ENCODE peak calls at places on chromosomes 1 and 21, in five cellular contexts. C, E, W, Z and H are unnamed samples.
A peak's percentile ranks its signal among the peaks of the same experiment; 100 is the strongest.

GRCh38 chr1:165858364-165858823 is 31.0 kb downstream of the UCK2 start:
- DNase-seq in C (no peak), E (no peak), W (peak; percentile 70), Z (no peak), H (no peak)

GRCh38 chr1:39333296-39333695 is 128.8 kb downstream of the MACF1 start:
- DNase-seq in C (no peak), E (no peak), W (no peak), Z (no peak), H (no peak)

GRCh38 chr1:65343286-65343685 is 33.9 kb downstream of the DNAJC6 start:
- DNase-seq in C (no peak), E (no peak), W (no peak), Z (no peak), H (no peak)

GRCh38 chr1:71587961-71588360 is 507.1 kb upstream of the ZRANB2 start:
- DNase-seq in C (no peak), E (no peak), W (no peak), Z (no peak), H (no peak)

GRCh38 chr1:119091618-119092017 is 48.8 kb downstream of the WARS2 start:
- DNase-seq in C (no peak), E (no peak), W (no peak), Z (no peak), H (no peak)

GRCh38 chr21:14862794-14863720 is 201.7 kb downstream of the NRIP1 start:
- DNase-seq in C (no peak), E (no peak), W (peak; percentile 13), Z (peak; percentile 47), H (no peak)

GRCh38 chr21:46125846-46126301 is 28.0 kb downstream of the COL6A2 start:
- DNase-seq in C (no peak), E (no peak), W (no peak), Z (no peak), H (no peak)

GRCh38 chr1:227945891-227946623 is 1.7 kb downstream of the WNT9A start:
- DNase-seq in C (peak; percentile 77), E (no peak), W (peak; percentile 34), Z (peak; percentile 43), H (peak; percentile 25)

GRCh38 chr1:206036661-206037455 is 13.2 kb upstream of the CTSE start:
- DNase-seq in C (no peak), E (no peak), W (no peak), Z (no peak), H (no peak)

GRCh38 chr1:47818682-47819502 is 178.3 kb downstream of the TRABD2B start:
- DNase-seq in C (no peak), E (no peak), W (no peak), Z (no peak), H (peak; percentile 53)

GRCh38 chr1:77976433-77977076 is 2.3 kb downstream of the FUBP1 start:
- DNase-seq in C (no peak), E (no peak), W (no peak), Z (peak; percentile 51), H (no peak)

GRCh38 chr1:185111873-185112272 is 44.9 kb downstream of the TRMT1L start:
- DNase-seq in C (no peak), E (no peak), W (no peak), Z (no peak), H (no peak)

GRCh38 chr1:184212649-184213314 is 161.3 kb downstream of the TSEN15 start:
- DNase-seq in C (peak; percentile 56), E (no peak), W (no peak), Z (no peak), H (no peak)

GRCh38 chr21:46493828-46494227 is 35.1 kb downstream of the DIP2A start:
- DNase-seq in C (no peak), E (no peak), W (no peak), Z (no peak), H (no peak)

GRCh38 chr1:68973459-68974244 is 476.8 kb upstream of the DEPDC1 start:
- DNase-seq in C (no peak), E (no peak), W (no peak), Z (no peak), H (no peak)

GRCh38 chr21:36706951-36707762 is 8.2 kb downstream of the SIM2 start:
- DNase-seq in C (no peak), E (no peak), W (no peak), Z (peak; percentile 17), H (peak; percentile 57)

GRCh38 chr1:64471724-64472276 is 1.9 kb downstream of the CACHD1 start:
- DNase-seq in C (no peak), E (no peak), W (no peak), Z (no peak), H (no peak)

GRCh38 chr1:163398980-163399379 is 77.2 kb downstream of the NUF2 start:
- DNase-seq in C (no peak), E (no peak), W (no peak), Z (no peak), H (no peak)

GRCh38 chr1:223204424-223204823 is 61.4 kb upstream of the TLR5 start:
- DNase-seq in C (no peak), E (no peak), W (no peak), Z (no peak), H (no peak)

GRCh38 chr1:233105225-233105624 is 154.8 kb downstream of the NTPCR start:
- DNase-seq in C (no peak), E (no peak), W (no peak), Z (no peak), H (no peak)

GRCh38 chr1:17957588-17958267 is 149.9 kb upstream of the IGSF21 start:
- DNase-seq in C (no peak), E (no peak), W (no peak), Z (no peak), H (no peak)

GRCh38 chr1:100122177-100122576 is 10.6 kb downstream of the SASS6 start:
- DNase-seq in C (no peak), E (no peak), W (no peak), Z (no peak), H (no peak)

GRCh38 chr1:50279622-50280320 is 143.5 kb downstream of the DMRTA2 start:
- DNase-seq in C (no peak), E (no peak), W (peak; percentile 8), Z (peak; percentile 38), H (no peak)

GRCh38 chr1:179168526-179168925 is 61.0 kb downstream of the ABL2 start:
- DNase-seq in C (no peak), E (no peak), W (no peak), Z (no peak), H (no peak)

GRCh38 chr1:179167418-179167777 is 62.1 kb downstream of the ABL2 start:
- DNase-seq in C (no peak), E (no peak), W (no peak), Z (no peak), H (no peak)

GRCh38 chr1:179169616-179170467 is 59.6 kb downstream of the ABL2 start:
- DNase-seq in C (no peak), E (no peak), W (no peak), Z (no peak), H (no peak)

GRCh38 chr1:179166663-179167417 is 62.6 kb downstream of the ABL2 start:
- DNase-seq in C (no peak), E (no peak), W (no peak), Z (no peak), H (peak; percentile 15)

GRCh38 chr1:179167955-179168354 is 61.5 kb downstream of the ABL2 start:
- DNase-seq in C (no peak), E (no peak), W (no peak), Z (no peak), H (no peak)
- TF ChIP-seq JUND in C (no peak), E (no peak), W (no peak), Z (no peak), H (no peak)

DNA sequence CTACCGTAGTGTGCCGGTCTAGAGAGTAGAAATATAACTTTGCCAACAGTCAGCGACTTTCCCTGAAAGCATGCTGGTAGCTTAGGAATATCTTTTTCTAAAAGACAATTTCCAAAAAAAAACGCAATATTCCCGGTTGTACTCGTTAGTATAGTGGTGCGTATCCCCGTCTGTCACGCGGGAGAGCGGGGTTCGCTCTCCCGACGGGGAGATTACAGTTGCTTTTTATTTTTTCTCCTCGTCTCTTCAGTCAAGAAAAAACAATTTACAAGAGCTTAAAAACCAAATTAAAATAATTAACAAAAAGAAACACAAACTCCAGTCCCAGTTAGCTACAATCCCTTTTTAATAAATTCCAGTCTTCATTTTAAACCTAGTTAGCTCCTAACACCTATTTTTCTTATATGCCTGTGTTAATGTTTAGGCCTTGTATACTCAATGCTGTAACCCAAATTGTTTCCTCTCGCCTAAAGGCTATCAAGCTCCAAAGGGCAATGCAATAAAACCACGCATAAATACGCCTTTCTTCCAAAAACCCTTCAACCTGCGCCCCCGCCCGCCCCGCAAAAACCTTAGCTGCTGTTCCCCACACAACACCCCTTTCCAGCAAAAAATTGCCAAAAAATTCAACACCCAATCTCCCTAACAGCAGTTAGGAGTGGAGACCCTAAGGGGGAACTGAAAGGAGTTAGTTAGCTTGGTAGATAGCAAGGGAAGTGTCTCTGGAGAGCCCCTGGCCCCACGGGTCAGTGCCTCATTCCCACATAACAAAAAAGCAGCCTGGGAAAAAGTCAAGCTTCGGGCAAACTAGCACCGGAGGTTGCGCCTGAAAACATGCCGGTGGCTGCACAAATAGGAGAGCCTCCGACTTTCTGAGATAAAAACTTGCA is 7.9 kb downstream of the HSPA6 start:
- DNase-seq in C (no peak), E (no peak), W (peak; percentile 8), Z (peak; percentile 67), H (no peak)
- TF ChIP-seq ZBTB33 in C (no peak), E (no peak), W (no peak), Z (peak; percentile 47), H (no peak)

GRCh38 chr1:167564592-167564991 is 11.0 kb upstream of the CREG1 start:
- DNase-seq in C (no peak), E (no peak), W (no peak), Z (peak; percentile 23), H (no peak)
- TF ChIP-seq JUND in C (no peak), E (no peak), W (no peak), Z (peak; percentile 59), H (no peak)

DNA sequence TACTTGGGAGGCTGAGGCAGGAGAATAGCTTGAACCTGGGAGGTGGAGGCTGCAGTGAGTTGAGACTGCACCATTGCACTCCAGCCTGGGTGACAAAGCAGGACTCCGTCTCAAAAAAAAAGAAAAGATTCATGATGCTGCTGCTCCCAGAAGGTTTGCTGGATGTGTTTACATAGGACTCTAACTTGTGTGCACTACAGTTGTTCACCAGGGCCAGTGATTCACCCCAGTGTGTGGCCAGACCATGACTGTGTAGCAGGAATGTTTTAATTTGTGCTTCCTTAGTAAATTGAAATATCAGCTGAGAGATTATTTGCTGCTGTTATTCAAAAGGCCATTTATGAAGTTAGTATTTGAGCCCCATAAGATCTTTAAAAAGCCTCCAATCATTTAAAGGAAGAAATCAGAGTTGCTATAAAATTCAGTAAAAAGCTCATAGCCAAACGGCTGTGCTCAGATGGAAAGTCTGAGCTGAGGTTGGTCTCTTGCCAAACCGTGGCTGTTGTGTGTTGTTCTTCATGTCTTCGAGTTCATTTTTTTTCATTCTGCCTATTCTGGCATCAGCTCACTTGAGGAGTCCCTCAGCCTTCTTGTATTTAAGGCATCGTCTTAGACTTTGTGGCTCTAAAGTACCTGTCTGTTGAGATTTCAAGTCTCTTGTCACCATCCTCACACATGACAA is 18.1 kb upstream of the PGD start:
- DNase-seq in C (no peak), E (no peak), W (peak; percentile 30), Z (no peak), H (no peak)
- TF ChIP-seq ZBTB33 in C (no peak), E (no peak), W (no peak), Z (no peak), H (no peak)

GRCh38 chr1:160781914-160782689 is 13.9 kb upstream of the LY9 start:
- DNase-seq in C (no peak), E (peak; percentile 88), W (no peak), Z (no peak), H (no peak)
- TF ChIP-seq JUND in C (no peak), E (no peak), W (no peak), Z (no peak), H (no peak)